ENCODE peak calls at places on chromosomes 7 and 10, in five cellular contexts. T is BJ, C is left ventricle myocardium inferior, F is neuronal stem cell, K is brain microvascular endothelial cell. A is an unnamed sample.
A peak's percentile ranks its signal among the peaks of the same experiment; 100 is the strongest.

GRCh38 chr10:6204063-6204340 is 1.3 kb downstream of the PFKFB3 start:
- DNase-seq in K (no peak), C (no peak), F (peak; percentile 18), T (no peak), A (no peak)

GRCh38 chr7:97179454-97180104 is 62.1 kb downstream of the SDHAF3 start:
- DNase-seq in K (peak; percentile 37), C (no peak), F (peak; percentile 53), T (peak; percentile 1), A (peak; percentile 37)

GRCh38 chr7:147249956-147250355 is 1133.4 kb downstream of the CNTNAP2 start:
- DNase-seq in T (no peak), F (no peak), K (no peak), C (no peak), A (no peak)

GRCh38 chr10:48353246-48353645 is 46.8 kb downstream of the MAPK8 start:
- DNase-seq in C (no peak), F (no peak), T (no peak), K (no peak), A (no peak)

GRCh38 chr7:47570649-47571050 is 11.3 kb downstream of the TNS3 start:
- DNase-seq in T (peak; percentile 49), F (no peak), C (no peak), K (no peak), A (no peak)

GRCh38 chr7:150945853-150946825 is 32.0 kb downstream of the KCNH2 start:
- DNase-seq in C (peak; percentile 81), K (peak; percentile 5), F (no peak), T (no peak), A (no peak)

GRCh38 chr7:14835399-14835798 is 67.2 kb downstream of the DGKB start:
- DNase-seq in K (no peak), T (no peak), F (no peak), C (no peak), A (no peak)

GRCh38 chr7:31408120-31408729 is 67.7 kb upstream of the NEUROD6 start:
- DNase-seq in C (no peak), T (no peak), K (peak; percentile 3), F (no peak), A (no peak)

GRCh38 chr7:34333184-34333583 is 324.8 kb upstream of the NPSR1 start:
- DNase-seq in F (no peak), T (no peak), C (no peak), K (no peak), A (no peak)

GRCh38 chr7:28573751-28574295 is 161.5 kb downstream of the CREB5 start:
- DNase-seq in F (no peak), C (no peak), T (no peak), K (no peak), A (no peak)

GRCh38 chr7:77202544-77202976 is 2.9 kb upstream of the FGL2 start:
- DNase-seq in F (no peak), T (no peak), C (no peak), K (no peak), A (no peak)

GRCh38 chr7:135338151-135338550 is 104.5 kb downstream of the STRA8 start:
- DNase-seq in F (no peak), T (no peak), C (no peak), K (no peak), A (no peak)

GRCh38 chr7:66380285-66380888 is 175.3 kb downstream of the TPST1 start:
- DNase-seq in C (no peak), F (no peak), T (no peak), K (peak; percentile 37), A (no peak)

GRCh38 chr7:29299986-29300609 is 105.5 kb downstream of the CHN2 start:
- DNase-seq in C (no peak), K (no peak), T (no peak), F (no peak), A (no peak)

GRCh38 chr7:90210925-90211324 is 615 bp upstream of the STEAP2 start:
- DNase-seq in K (no peak), T (no peak), F (no peak), C (no peak), A (no peak)

GRCh38 chr7:92953657-92954056 is 117.3 kb upstream of the CDK6 start:
- DNase-seq in C (no peak), K (no peak), T (no peak), F (no peak), A (no peak)

GRCh38 chr10:50550291-50550839 is 73.4 kb downstream of the SGMS1 start:
- DNase-seq in C (no peak), F (no peak), K (no peak), T (no peak), A (no peak)

GRCh38 chr10:71621783-71622526 is 97.6 kb downstream of the C10orf105 start:
- DNase-seq in F (no peak), T (peak; percentile 16), K (peak; percentile 29), C (no peak), A (no peak)

GRCh38 chr10:29471483-29471859 is 163.3 kb downstream of the SVIL start:
- DNase-seq in K (peak; percentile 52), T (peak; percentile 79), F (no peak), C (no peak), A (peak; percentile 45)

GRCh38 chr7:112021348-112022044 is 184.7 kb downstream of the DOCK4 start:
- DNase-seq in K (no peak), T (no peak), F (no peak), C (peak; percentile 32), A (no peak)

GRCh38 chr7:68176974-68177373 is 1180.3 kb downstream of the TYW1 start:
- DNase-seq in T (no peak), C (peak; percentile 15), K (peak; percentile 32), F (peak; percentile 67), A (no peak)

GRCh38 chr10:89301231-89301630 is 615 bp upstream of the IFIT2 start:
- DNase-seq in F (no peak), K (no peak), C (no peak), T (no peak), A (no peak)

GRCh38 chr10:102299873-102300272 is 54.5 kb downstream of the GBF1 start:
- DNase-seq in C (no peak), T (no peak), F (no peak), K (peak; percentile 57), A (no peak)

GRCh38 chr7:112204776-112205347 is 1.3 kb downstream of the DOCK4 start:
- DNase-seq in T (no peak), K (no peak), C (no peak), F (no peak), A (no peak)

GRCh38 chr10:12720217-12720981 is 281.1 kb downstream of the CCDC3 start:
- DNase-seq in T (peak; percentile 28), F (no peak), K (peak; percentile 98), C (peak; percentile 79), A (no peak)

GRCh38 chr10:102230264-102230860 is 4.3 kb downstream of the ELOVL3 start:
- DNase-seq in K (peak; percentile 55), T (no peak), F (peak; percentile 75), C (peak; percentile 31), A (peak; percentile 12)

GRCh38 chr10:44390585-44391072 is 5.7 kb upstream of the CXCL12 start:
- DNase-seq in T (no peak), F (no peak), C (no peak), K (no peak), A (no peak)

GRCh38 chr10:69888882-69889584 is 87.3 kb downstream of the COL13A1 start:
- DNase-seq in T (no peak), K (no peak), C (no peak), F (no peak), A (no peak)

GRCh38 chr10:80452688-80453391 is 1.3 kb upstream of the TSPAN14 start:
- DNase-seq in T (no peak), F (no peak), C (no peak), K (no peak), A (no peak)
- H3K4me3 ChIP-seq in T (no peak overlapping the region), F (peak overlapping the region; percentile 67), C (peak overlapping the region; percentile 61), K (peak overlapping the region; percentile 53), A (peak overlapping the region; percentile 29)

DNA sequence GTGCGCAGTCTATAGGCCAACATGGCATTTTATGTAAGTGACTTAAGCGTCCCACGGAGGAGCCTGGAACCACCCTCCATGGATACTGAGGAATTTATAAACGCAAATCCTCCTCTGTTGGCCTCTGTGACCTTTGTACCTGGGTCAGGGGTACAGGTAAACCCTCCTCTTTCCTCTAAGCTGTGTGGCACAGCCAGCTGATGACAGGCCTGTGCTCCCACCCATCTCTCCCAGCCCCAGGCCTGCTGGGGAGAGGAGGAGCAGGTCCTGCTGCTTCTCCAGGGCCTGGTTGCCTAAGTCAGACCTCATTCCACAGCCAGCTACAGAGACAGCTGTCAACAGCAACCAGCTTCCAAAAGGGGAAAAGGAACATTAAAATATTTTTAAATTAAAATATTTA is 5.0 kb downstream of the AVPI1 start:
- DNase-seq in C (no peak), T (no peak), F (no peak), K (no peak), A (no peak)
- H3K4me3 ChIP-seq in C (no peak overlapping the region), T (no peak overlapping the region), F (no peak overlapping the region), K (no peak overlapping the region), A (no peak overlapping the region)

GRCh38 chr7:36288501-36288900 is 101.2 kb upstream of the ANLN start:
- DNase-seq in K (no peak), F (no peak), C (no peak), T (no peak), A (no peak)

GRCh38 chr7:36295090-36295489 is 94.6 kb upstream of the ANLN start:
- DNase-seq in K (no peak), F (no peak), T (no peak), C (no peak), A (no peak)

GRCh38 chr7:36289833-36290661 is 99.6 kb upstream of the ANLN start:
- DNase-seq in K (no peak), T (no peak), C (no peak), F (no peak), A (no peak)

GRCh38 chr7:36287371-36288241 is 102.1 kb upstream of the ANLN start:
- DNase-seq in F (no peak), C (no peak), K (no peak), T (no peak), A (no peak)

DNA sequence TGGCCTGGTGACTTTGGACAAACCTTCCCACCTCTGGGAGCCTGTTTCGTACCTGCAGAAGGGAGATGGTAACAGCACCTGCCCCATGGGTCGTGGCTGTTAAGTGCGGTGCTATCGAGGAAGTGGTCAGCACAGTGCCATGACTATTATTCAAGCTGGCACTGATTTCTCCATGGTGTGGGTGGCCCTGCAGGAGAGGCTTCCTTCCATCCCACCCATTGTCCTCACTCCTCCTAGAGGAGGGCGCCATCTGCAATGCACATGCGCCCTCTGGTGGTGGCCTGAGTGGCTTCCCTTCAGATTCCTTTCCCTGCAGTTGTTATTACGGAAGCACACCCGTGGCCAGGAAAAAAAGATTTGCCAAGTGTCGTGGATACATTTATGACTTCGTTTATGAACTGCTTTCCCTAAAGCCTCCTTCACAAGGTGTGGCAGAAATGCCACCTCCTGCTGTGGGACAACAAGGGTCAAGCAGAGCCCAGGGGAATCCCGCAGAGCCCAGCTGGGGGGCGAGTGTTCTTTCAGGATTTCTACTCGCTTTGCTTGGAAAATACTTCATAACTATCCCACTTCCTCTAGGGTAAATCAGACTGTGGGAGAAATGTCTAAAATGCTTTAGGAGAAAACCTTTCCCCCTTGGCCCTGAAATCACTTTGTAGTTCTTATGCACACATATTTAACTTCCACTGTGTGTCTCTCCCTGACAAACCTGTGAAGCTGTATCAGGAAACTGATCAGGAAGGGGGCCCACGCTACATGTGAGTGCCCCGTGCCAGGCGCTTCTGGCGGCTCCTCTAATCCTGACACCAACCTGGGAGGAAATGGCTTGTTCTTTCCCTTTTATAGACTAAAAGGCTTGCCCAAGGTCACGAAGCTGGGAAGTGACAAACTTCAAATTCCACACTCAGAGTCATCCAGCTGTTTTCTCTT is 98.0 kb upstream of the ANLN start:
- DNase-seq in K (peak; percentile 75), T (no peak), F (peak; percentile 80), C (peak; percentile 84), A (peak; percentile 74)
- H3K4me3 ChIP-seq in K (peak overlapping the region; percentile 52), T (peak overlapping the region; percentile 37), F (peak overlapping the region; percentile 23), C (peak overlapping the region; percentile 58), A (peak overlapping the region; percentile 37)

GRCh38 chr10:122494833-122495232 is 33.5 kb downstream of the HTRA1 start:
- DNase-seq in F (no peak), T (no peak), K (peak; percentile 95), C (no peak), A (no peak)
- H3K4me3 ChIP-seq in F (no peak overlapping the region), T (no peak overlapping the region), K (peak overlapping the region; percentile 39), C (no peak overlapping the region), A (no peak overlapping the region)

GRCh38 chr10:74314166-74314565 is 163.1 kb downstream of the ADK start:
- DNase-seq in F (no peak), K (no peak), C (no peak), T (no peak), A (no peak)
- H3K4me3 ChIP-seq in F (no peak overlapping the region), K (no peak overlapping the region), C (peak overlapping the region; percentile 53), T (no peak overlapping the region), A (no peak overlapping the region)

A was measured in HFF-Myc.